ENCODE peak calls at places on chromosome 1, in eight cellular contexts. One of them, this sample, is unnamed.

GRCh38 chr1:25563330-25564215 is 20.2 kb downstream of the LDLRAP1 start:
- DNase-seq in cardiac fibroblast: no peak
- DNase-seq in progenitor cell of endocrine pancreas: no peak
- DNase-seq in transverse colon: no peak
- DNase-seq in suprapubic skin: no peak
- DNase-seq in HFFc6: no peak
- DNase-seq in Calu3: no peak
- DNase-seq in cardiac muscle cell: no peak
- DNase-seq in this sample: no peak

GRCh38 chr1:212858461-212859265 is 588 bp downstream of the FLVCR1 start:
- DNase-seq in cardiac muscle cell: peak; percentile 52
- DNase-seq in transverse colon: peak; percentile 29
- DNase-seq in HFFc6: peak; percentile 20
- DNase-seq in Calu3: peak; percentile 35
- DNase-seq in progenitor cell of endocrine pancreas: peak; percentile 30
- DNase-seq in cardiac fibroblast: peak; percentile 34
- DNase-seq in suprapubic skin: peak; percentile 65
- DNase-seq in this sample: no peak

GRCh38 chr1:57252597-57253306 is 171.1 kb downstream of the DAB1 start:
- DNase-seq in Calu3: no peak
- DNase-seq in cardiac muscle cell: peak; percentile 29
- DNase-seq in cardiac fibroblast: no peak
- DNase-seq in progenitor cell of endocrine pancreas: no peak
- DNase-seq in transverse colon: no peak
- DNase-seq in HFFc6: no peak
- DNase-seq in suprapubic skin: no peak
- DNase-seq in this sample: no peak

GRCh38 chr1:214074477-214074876 is 86.7 kb downstream of the PROX1 start:
- DNase-seq in transverse colon: no peak
- DNase-seq in suprapubic skin: no peak
- DNase-seq in cardiac muscle cell: no peak
- DNase-seq in Calu3: no peak
- DNase-seq in HFFc6: no peak
- DNase-seq in cardiac fibroblast: no peak
- DNase-seq in progenitor cell of endocrine pancreas: no peak
- DNase-seq in this sample: no peak

GRCh38 chr1:115325876-115326275 is 12.2 kb downstream of the NGF start:
- DNase-seq in cardiac fibroblast: peak; percentile 32
- DNase-seq in suprapubic skin: no peak
- DNase-seq in progenitor cell of endocrine pancreas: no peak
- DNase-seq in transverse colon: no peak
- DNase-seq in HFFc6: no peak
- DNase-seq in Calu3: no peak
- DNase-seq in cardiac muscle cell: no peak
- DNase-seq in this sample: no peak

GRCh38 chr1:53627031-53627430 is 111.9 kb downstream of the GLIS1 start:
- DNase-seq in Calu3: no peak
- DNase-seq in suprapubic skin: peak; percentile 27
- DNase-seq in progenitor cell of endocrine pancreas: no peak
- DNase-seq in cardiac fibroblast: no peak
- DNase-seq in cardiac muscle cell: no peak
- DNase-seq in HFFc6: no peak
- DNase-seq in transverse colon: no peak
- DNase-seq in this sample: no peak

GRCh38 chr1:56965916-56966697 is at the start of gene C8B:
- DNase-seq in Calu3: no peak
- DNase-seq in cardiac fibroblast: no peak
- DNase-seq in progenitor cell of endocrine pancreas: no peak
- DNase-seq in cardiac muscle cell: peak; percentile 44
- DNase-seq in transverse colon: no peak
- DNase-seq in HFFc6: no peak
- DNase-seq in suprapubic skin: no peak
- DNase-seq in this sample: no peak

GRCh38 chr1:43267291-43267805 is 2.4 kb upstream of the TMEM125 start:
- DNase-seq in suprapubic skin: peak; percentile 43
- DNase-seq in Calu3: no peak
- DNase-seq in transverse colon: no peak
- DNase-seq in HFFc6: peak; percentile 63
- DNase-seq in progenitor cell of endocrine pancreas: no peak
- DNase-seq in cardiac muscle cell: no peak
- DNase-seq in cardiac fibroblast: peak; percentile 72
- DNase-seq in this sample: no peak

GRCh38 chr1:43537423-43538142 is 6.9 kb downstream of the PTPRF start:
- DNase-seq in transverse colon: peak; percentile 67
- DNase-seq in cardiac muscle cell: no peak
- DNase-seq in cardiac fibroblast: no peak
- DNase-seq in suprapubic skin: no peak
- DNase-seq in Calu3: peak; percentile 55
- DNase-seq in progenitor cell of endocrine pancreas: no peak
- DNase-seq in HFFc6: no peak
- DNase-seq in this sample: no peak

GRCh38 chr1:40531381-40532061 is at the start of gene ZNF684:
- DNase-seq in suprapubic skin: peak; percentile 90
- DNase-seq in transverse colon: peak; percentile 91
- DNase-seq in cardiac fibroblast: peak; percentile 95
- DNase-seq in HFFc6: peak; percentile 93
- DNase-seq in cardiac muscle cell: peak; percentile 94
- DNase-seq in progenitor cell of endocrine pancreas: peak; percentile 38
- DNase-seq in Calu3: peak; percentile 84
- DNase-seq in this sample: peak; percentile 73

GRCh38 chr1:115062542-115063004 is 26.7 kb downstream of the TSPAN2 start:
- DNase-seq in progenitor cell of endocrine pancreas: no peak
- DNase-seq in HFFc6: peak; percentile 17
- DNase-seq in Calu3: peak; percentile 83
- DNase-seq in transverse colon: peak; percentile 66
- DNase-seq in suprapubic skin: peak; percentile 75
- DNase-seq in cardiac muscle cell: no peak
- DNase-seq in cardiac fibroblast: peak; percentile 16
- DNase-seq in this sample: no peak

GRCh38 chr1:42096565-42096964 is 56.6 kb upstream of the GUCA2B start:
- DNase-seq in HFFc6: no peak
- DNase-seq in cardiac fibroblast: no peak
- DNase-seq in progenitor cell of endocrine pancreas: no peak
- DNase-seq in suprapubic skin: no peak
- DNase-seq in Calu3: no peak
- DNase-seq in transverse colon: no peak
- DNase-seq in cardiac muscle cell: no peak
- DNase-seq in this sample: no peak
- TF ChIP-seq CTCF in HFFc6: no peak
- TF ChIP-seq CTCF in cardiac fibroblast: no peak
- TF ChIP-seq CTCF in progenitor cell of endocrine pancreas: no peak
- TF ChIP-seq CTCF in suprapubic skin: no peak
- TF ChIP-seq CTCF in Calu3: no peak
- TF ChIP-seq CTCF in transverse colon: no peak
- TF ChIP-seq CTCF in cardiac muscle cell: no peak
- TF ChIP-seq CTCF in this sample: no peak

DNA sequence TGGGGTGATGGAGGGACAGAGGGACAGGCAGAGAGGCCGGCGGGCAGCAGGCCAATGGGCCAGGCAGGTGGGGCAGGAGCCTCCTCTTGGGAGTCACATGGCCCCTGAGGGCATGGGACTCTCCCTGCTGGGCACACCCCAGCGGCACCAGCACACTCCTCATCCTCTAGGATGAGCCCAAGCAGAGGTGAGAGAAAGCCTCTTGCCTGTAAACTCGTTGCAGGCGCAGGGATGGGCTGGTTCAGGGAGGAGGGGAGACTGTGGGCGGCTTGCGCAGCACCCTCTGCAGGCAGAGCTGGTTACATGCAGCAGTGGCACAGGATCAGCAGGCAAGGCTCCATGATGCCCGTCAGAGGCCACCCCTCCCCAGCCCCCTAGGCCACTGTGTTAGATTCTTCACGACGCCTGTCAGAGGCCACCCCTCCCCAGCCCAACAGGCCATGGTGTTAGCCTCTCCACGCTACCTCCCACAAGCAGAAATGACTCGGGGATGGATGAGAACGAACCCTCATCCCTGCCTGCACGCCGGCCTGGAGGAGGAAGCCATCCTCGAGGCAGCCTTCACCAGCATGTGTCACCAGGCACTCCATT is 209.7 kb upstream of the VAMP3 start:
- DNase-seq in progenitor cell of endocrine pancreas: no peak
- DNase-seq in HFFc6: no peak
- DNase-seq in suprapubic skin: no peak
- DNase-seq in Calu3: no peak
- DNase-seq in cardiac muscle cell: peak; percentile 62
- DNase-seq in transverse colon: no peak
- DNase-seq in cardiac fibroblast: no peak
- DNase-seq in this sample: peak; percentile 48
- TF ChIP-seq CTCF in progenitor cell of endocrine pancreas: peak; percentile 63
- TF ChIP-seq CTCF in HFFc6: peak; percentile 60
- TF ChIP-seq CTCF in suprapubic skin: no peak
- TF ChIP-seq CTCF in Calu3: no peak
- TF ChIP-seq CTCF in cardiac muscle cell: peak; percentile 54
- TF ChIP-seq CTCF in transverse colon: peak; percentile 10
- TF ChIP-seq CTCF in cardiac fibroblast: no peak
- TF ChIP-seq CTCF in this sample: peak; percentile 17

GRCh38 chr1:78060857-78061563 is 15.2 kb downstream of the GIPC2 start:
- DNase-seq in Calu3: no peak
- DNase-seq in cardiac muscle cell: no peak
- DNase-seq in suprapubic skin: no peak
- DNase-seq in transverse colon: no peak
- DNase-seq in cardiac fibroblast: no peak
- DNase-seq in progenitor cell of endocrine pancreas: no peak
- DNase-seq in HFFc6: no peak
- DNase-seq in this sample: no peak
- TF ChIP-seq CTCF in Calu3: no peak
- TF ChIP-seq CTCF in cardiac muscle cell: no peak
- TF ChIP-seq CTCF in suprapubic skin: no peak
- TF ChIP-seq CTCF in transverse colon: no peak
- TF ChIP-seq CTCF in cardiac fibroblast: no peak
- TF ChIP-seq CTCF in progenitor cell of endocrine pancreas: no peak
- TF ChIP-seq CTCF in HFFc6: peak; percentile 42
- TF ChIP-seq CTCF in this sample: no peak

GRCh38 chr1:67126111-67126746 is 8.5 kb downstream of the C1orf141 start:
- DNase-seq in transverse colon: no peak
- DNase-seq in HFFc6: no peak
- DNase-seq in Calu3: no peak
- DNase-seq in suprapubic skin: no peak
- DNase-seq in progenitor cell of endocrine pancreas: no peak
- DNase-seq in cardiac muscle cell: no peak
- DNase-seq in cardiac fibroblast: peak; percentile 29
- DNase-seq in this sample: no peak
- TF ChIP-seq CTCF in transverse colon: no peak
- TF ChIP-seq CTCF in HFFc6: peak; percentile 34
- TF ChIP-seq CTCF in Calu3: no peak
- TF ChIP-seq CTCF in suprapubic skin: no peak
- TF ChIP-seq CTCF in progenitor cell of endocrine pancreas: no peak
- TF ChIP-seq CTCF in cardiac muscle cell: no peak
- TF ChIP-seq CTCF in cardiac fibroblast: no peak
- TF ChIP-seq CTCF in this sample: no peak

DNA sequence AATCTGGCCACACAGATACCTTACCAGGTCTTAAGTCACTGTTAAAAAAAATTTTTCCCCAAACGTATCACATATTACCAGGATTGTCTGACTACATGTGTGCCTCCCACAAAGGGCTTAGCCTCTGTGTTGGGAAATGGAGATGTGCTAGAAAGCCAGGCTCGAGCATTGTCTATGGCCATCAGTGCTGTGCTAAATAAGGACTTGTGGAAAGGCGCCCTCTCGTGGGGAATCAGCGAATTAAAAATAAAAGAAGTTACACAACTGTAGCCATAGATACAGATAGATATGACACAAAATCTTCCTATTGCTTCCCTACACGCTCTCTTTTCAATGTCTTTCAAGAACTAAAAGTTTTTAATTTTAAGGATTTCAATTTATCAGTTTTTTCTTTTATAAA is 47.5 kb upstream of the CRNN start:
- DNase-seq in cardiac muscle cell: no peak
- DNase-seq in transverse colon: peak; percentile 51
- DNase-seq in progenitor cell of endocrine pancreas: no peak
- DNase-seq in suprapubic skin: no peak
- DNase-seq in Calu3: peak; percentile 69
- DNase-seq in HFFc6: peak; percentile 66
- DNase-seq in cardiac fibroblast: peak; percentile 79
- DNase-seq in this sample: no peak
- TF ChIP-seq CTCF in cardiac muscle cell: peak; percentile 71
- TF ChIP-seq CTCF in transverse colon: peak; percentile 68
- TF ChIP-seq CTCF in progenitor cell of endocrine pancreas: no peak
- TF ChIP-seq CTCF in suprapubic skin: peak; percentile 54
- TF ChIP-seq CTCF in Calu3: peak; percentile 58
- TF ChIP-seq CTCF in HFFc6: peak; percentile 87
- TF ChIP-seq CTCF in cardiac fibroblast: peak; percentile 60
- TF ChIP-seq CTCF in this sample: peak; percentile 56

GRCh38 chr1:153534933-153535663 is 693 bp downstream of the S100A6 start:
- DNase-seq in HFFc6: peak; percentile 55
- DNase-seq in transverse colon: peak; percentile 72
- DNase-seq in cardiac fibroblast: peak; percentile 58
- DNase-seq in cardiac muscle cell: no peak
- DNase-seq in progenitor cell of endocrine pancreas: no peak
- DNase-seq in Calu3: peak; percentile 71
- DNase-seq in suprapubic skin: peak; percentile 88
- DNase-seq in this sample: no peak
- TF ChIP-seq CTCF in HFFc6: peak; percentile 35
- TF ChIP-seq CTCF in transverse colon: no peak
- TF ChIP-seq CTCF in cardiac fibroblast: peak; percentile 13
- TF ChIP-seq CTCF in cardiac muscle cell: no peak
- TF ChIP-seq CTCF in progenitor cell of endocrine pancreas: no peak
- TF ChIP-seq CTCF in Calu3: no peak
- TF ChIP-seq CTCF in suprapubic skin: peak; percentile 18
- TF ChIP-seq CTCF in this sample: no peak